ENCODE peak calls at places on chromosomes 7 and 10, in seven cellular contexts. W, X, U, G, J, H and Q are unnamed samples.

GRCh38 chr10:96043895-96044580 is 655 bp downstream of the CCNJ start:
- DNase-seq in W (peak; percentile 50), X (peak; percentile 67), U (no peak), G (peak; percentile 49), J (peak; percentile 69), H (peak; percentile 40), Q (peak; percentile 45)

GRCh38 chr7:100632951-100633717 is 8.2 kb downstream of the TFR2 start:
- DNase-seq in W (no peak), X (peak; percentile 40), U (no peak), G (peak; percentile 65), J (peak; percentile 42), H (peak; percentile 31), Q (peak; percentile 29)

GRCh38 chr7:14894826-14895225 is 7.7 kb downstream of the DGKB start:
- DNase-seq in W (no peak), X (no peak), U (no peak), G (no peak), J (peak; percentile 1), H (no peak), Q (no peak)

GRCh38 chr7:82678716-82679115 is 235.1 kb upstream of the CACNA2D1 start:
- DNase-seq in W (no peak), X (peak; percentile 50), U (no peak), G (no peak), J (peak; percentile 43), H (no peak), Q (no peak)

GRCh38 chr7:129948338-129948737 is 4.4 kb downstream of the UBE2H start:
- DNase-seq in W (no peak), X (peak; percentile 53), U (no peak), G (no peak), J (no peak), H (peak; percentile 87), Q (no peak)

GRCh38 chr10:74238031-74238431 is 87.0 kb downstream of the ADK start:
- DNase-seq in W (no peak), X (no peak), U (no peak), G (no peak), J (peak; percentile 78), H (peak; percentile 39), Q (peak; percentile 57)

GRCh38 chr7:37674534-37674933 is 9.0 kb upstream of the GPR141 start:
- DNase-seq in W (no peak), X (no peak), U (no peak), G (no peak), J (no peak), H (no peak), Q (no peak)

GRCh38 chr7:106776618-106777347 is 88.3 kb upstream of the PIK3CG start:
- DNase-seq in W (no peak), X (no peak), U (no peak), G (no peak), J (no peak), H (no peak), Q (no peak)

GRCh38 chr7:55185321-55185802 is 166.5 kb downstream of the EGFR start:
- DNase-seq in W (no peak), X (no peak), U (no peak), G (no peak), J (no peak), H (peak; percentile 48), Q (peak; percentile 35)

GRCh38 chr7:3544202-3544601 is 243.2 kb downstream of the SDK1 start:
- DNase-seq in W (no peak), X (peak; percentile 41), U (no peak), G (peak; percentile 64), J (no peak), H (no peak), Q (no peak)

GRCh38 chr7:29879609-29880008 is 73.3 kb downstream of the WIPF3 start:
- DNase-seq in W (no peak), X (no peak), U (no peak), G (no peak), J (no peak), H (no peak), Q (peak; percentile 21)

GRCh38 chr10:58264780-58265179 is 2.9 kb downstream of the IPMK start:
- DNase-seq in W (no peak), X (peak; percentile 38), U (no peak), G (no peak), J (peak; percentile 46), H (no peak), Q (no peak)

GRCh38 chr7:7323352-7323751 is 141.0 kb downstream of the C1GALT1 start:
- DNase-seq in W (no peak), X (peak; percentile 18), U (no peak), G (no peak), J (peak; percentile 12), H (no peak), Q (no peak)

GRCh38 chr10:24882047-24882698 is 70.2 kb downstream of the PRTFDC1 start:
- DNase-seq in W (no peak), X (no peak), U (no peak), G (no peak), J (no peak), H (no peak), Q (peak; percentile 60)

GRCh38 chr7:132783824-132784223 is 207.6 kb upstream of the PLXNA4 start:
- DNase-seq in W (no peak), X (peak; percentile 61), U (peak; percentile 19), G (no peak), J (peak; percentile 76), H (peak; percentile 23), Q (peak; percentile 89)

GRCh38 chr10:33876547-33877400 is 542.3 kb upstream of the NRP1 start:
- DNase-seq in W (no peak), X (no peak), U (no peak), G (no peak), J (no peak), H (peak; percentile 42), Q (no peak)

GRCh38 chr10:3999642-4000041 is 214.6 kb upstream of the KLF6 start:
- DNase-seq in W (no peak), X (no peak), U (no peak), G (no peak), J (no peak), H (no peak), Q (no peak)

GRCh38 chr10:14403359-14403758 is 72.6 kb upstream of the FRMD4A start:
- DNase-seq in W (no peak), X (no peak), U (no peak), G (no peak), J (no peak), H (no peak), Q (no peak)

GRCh38 chr10:108404155-108404554 is 1239.6 kb upstream of the SORCS1 start:
- DNase-seq in W (no peak), X (no peak), U (no peak), G (no peak), J (no peak), H (no peak), Q (no peak)

GRCh38 chr7:55366461-55367138 is 1.5 kb downstream of the LANCL2 start:
- DNase-seq in W (no peak), X (peak; percentile 29), U (no peak), G (no peak), J (peak; percentile 20), H (no peak), Q (no peak)

GRCh38 chr7:143405671-143406352 is 2.8 kb downstream of the EPHA1 start:
- DNase-seq in W (no peak), X (peak; percentile 90), U (peak; percentile 60), G (peak; percentile 89), J (no peak), H (no peak), Q (no peak)

GRCh38 chr7:43481905-43482678 is 100.8 kb upstream of the STK17A start:
- DNase-seq in W (no peak), X (no peak), U (no peak), G (no peak), J (no peak), H (no peak), Q (peak; percentile 30)

GRCh38 chr7:18610331-18610948 is 114.9 kb downstream of the HDAC9 start:
- DNase-seq in W (peak; percentile 32), X (peak; percentile 72), U (peak; percentile 3), G (peak; percentile 42), J (peak; percentile 35), H (peak; percentile 16), Q (peak; percentile 28)

GRCh38 chr10:68562666-68563522 is 2.8 kb downstream of the TET1 start:
- DNase-seq in W (no peak), X (peak; percentile 86), U (no peak), G (peak; percentile 70), J (peak; percentile 68), H (no peak), Q (peak; percentile 78)

GRCh38 chr7:132500727-132501410 is 75.4 kb downstream of the PLXNA4 start:
- DNase-seq in W (no peak), X (peak; percentile 67), U (no peak), G (peak; percentile 58), J (peak; percentile 2), H (no peak), Q (no peak)

GRCh38 chr7:91468231-91468630 is 204.0 kb downstream of the FZD1 start:
- DNase-seq in W (no peak), X (no peak), U (no peak), G (no peak), J (no peak), H (no peak), Q (no peak)

GRCh38 chr7:121831320-121831719 is 41.6 kb upstream of the PTPRZ1 start:
- DNase-seq in W (no peak), X (no peak), U (no peak), G (no peak), J (no peak), H (no peak), Q (no peak)
- H3K23ac ChIP-seq in W (no peak overlapping the region), X (no peak overlapping the region), U (no peak overlapping the region), G (no peak overlapping the region), J (no peak overlapping the region), H (no peak overlapping the region), Q (no peak overlapping the region)

GRCh38 chr10:22537810-22538209 is 176.6 kb downstream of the PIP4K2A start:
- DNase-seq in W (no peak), X (no peak), U (no peak), G (no peak), J (no peak), H (no peak), Q (no peak)
- H3K23ac ChIP-seq in W (no peak overlapping the region), X (no peak overlapping the region), U (no peak overlapping the region), G (no peak overlapping the region), J (no peak overlapping the region), H (no peak overlapping the region), Q (no peak overlapping the region)

GRCh38 chr10:93235686-93236085 is 162.0 kb downstream of the CYP26A1 start:
- DNase-seq in W (no peak), X (no peak), U (no peak), G (no peak), J (peak; percentile 89), H (no peak), Q (peak; percentile 41)
- H3K23ac ChIP-seq in W (no peak overlapping the region), X (no peak overlapping the region), U (no peak overlapping the region), G (no peak overlapping the region), J (no peak overlapping the region), H (no peak overlapping the region), Q (no peak overlapping the region)

DNA sequence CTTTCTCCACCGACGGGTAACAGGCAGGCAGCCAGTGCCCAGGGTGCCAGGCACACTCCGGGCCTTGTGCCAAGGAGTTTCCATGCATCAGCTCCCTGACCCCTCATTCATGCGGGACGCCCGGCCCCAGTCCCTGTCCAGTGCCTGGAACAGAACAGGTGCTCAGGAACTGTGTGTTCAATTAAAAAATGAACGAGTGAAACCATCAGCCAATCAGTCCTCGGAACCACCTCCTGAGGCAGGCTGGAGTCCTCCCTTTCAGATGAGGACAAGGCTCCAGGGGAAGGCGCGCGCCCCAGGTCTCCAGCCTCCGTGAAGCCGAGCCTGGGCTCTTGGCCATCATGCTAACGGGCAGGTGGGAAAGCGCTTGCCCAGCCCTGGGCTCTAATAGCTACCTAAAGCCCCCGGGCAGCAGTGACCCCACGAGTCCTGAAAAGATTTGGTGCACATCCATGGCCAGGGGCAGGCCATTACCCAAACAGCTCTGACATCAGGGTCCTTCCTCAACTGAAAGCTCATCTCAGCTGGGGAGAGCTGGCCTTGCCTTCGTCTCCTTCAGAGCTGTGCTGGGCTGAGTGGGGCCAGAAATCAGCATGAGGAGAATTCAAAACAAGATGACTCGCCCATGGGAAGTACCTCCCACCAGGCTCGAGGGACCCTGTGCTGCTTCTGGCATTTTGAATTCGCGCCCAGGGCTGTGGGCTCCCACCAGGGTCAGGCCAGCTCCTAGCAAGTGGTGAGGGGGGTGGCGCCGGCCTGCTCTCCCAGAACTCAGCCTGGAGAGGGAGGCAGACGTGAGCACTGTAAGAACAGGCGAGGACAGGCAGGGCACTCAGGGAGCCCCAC is 200.5 kb downstream of the MAD1L1 start:
- DNase-seq in W (no peak), X (peak; percentile 61), U (no peak), G (no peak), J (no peak), H (no peak), Q (peak; percentile 59)
- H3K23ac ChIP-seq in W (peak overlapping the region; percentile 35), X (no peak overlapping the region), U (no peak overlapping the region), G (no peak overlapping the region), J (no peak overlapping the region), H (no peak overlapping the region), Q (no peak overlapping the region)